ENCODE peak calls at places on chromosome 11, in nine cellular contexts. G, C, O, S, W, R, A, T and D are unnamed samples. For H3K27me3, the result is how much of the 10 kb centered on the place peaks cover.

GRCh38 chr11:10920205-10920604 is 62.4 kb upstream of the ZBED5 start:
- DNase-seq in G (no peak), C (no peak), O (no peak), S (no peak), W (no peak), R (peak), A (no peak), T (peak), D (peak)

GRCh38 chr11:60429272-60429671 is at the start of gene MS4A5:
- DNase-seq in G (no peak), C (no peak), O (no peak), S (no peak), W (no peak), R (no peak), A (no peak), T (no peak), D (no peak)

GRCh38 chr11:107752954-107753822 is 41.3 kb upstream of the SLN start:
- DNase-seq in G (no peak), C (no peak), O (no peak), S (no peak), W (no peak), R (no peak), A (no peak), T (no peak), D (no peak)

GRCh38 chr11:57126766-57127400 is 54.9 kb upstream of the LRRC55 start:
- DNase-seq in G (no peak), C (peak), O (no peak), S (no peak), W (no peak), R (no peak), A (no peak), T (no peak), D (no peak)

GRCh38 chr11:24714601-24715000 is 217.7 kb downstream of the LUZP2 start:
- DNase-seq in G (no peak), C (no peak), O (no peak), S (no peak), W (no peak), R (no peak), A (no peak), T (no peak), D (no peak)

GRCh38 chr11:128297111-128297651 is 290.2 kb downstream of the ETS1 start:
- DNase-seq in G (no peak), C (no peak), O (no peak), S (no peak), W (no peak), R (no peak), A (no peak), T (no peak), D (no peak)

GRCh38 chr11:133548641-133549040 is 16.3 kb upstream of the OPCML start:
- DNase-seq in G (no peak), C (no peak), O (no peak), S (peak), W (no peak), R (no peak), A (no peak), T (no peak), D (no peak)

GRCh38 chr11:10544491-10545470 is 3.8 kb upstream of the RNF141 start:
- DNase-seq in G (no peak), C (no peak), O (no peak), S (no peak), W (no peak), R (no peak), A (no peak), T (no peak), D (no peak)

GRCh38 chr11:83036701-83037100 is 35.0 kb downstream of the RAB30 start:
- DNase-seq in G (no peak), C (no peak), O (no peak), S (no peak), W (no peak), R (no peak), A (no peak), T (no peak), D (no peak)

GRCh38 chr11:4983851-4984250 is 10.8 kb upstream of the OR51L1 start:
- DNase-seq in G (no peak), C (no peak), O (no peak), S (no peak), W (no peak), R (no peak), A (no peak), T (no peak), D (no peak)

GRCh38 chr11:67634366-67635230 is 4.9 kb upstream of the NUDT8 start:
- DNase-seq in G (no peak), C (no peak), O (no peak), S (no peak), W (peak), R (no peak), A (peak), T (no peak), D (no peak)

GRCh38 chr11:107453594-107454286 is 3.9 kb downstream of the CWF19L2 start:
- DNase-seq in G (no peak), C (no peak), O (no peak), S (no peak), W (no peak), R (no peak), A (no peak), T (no peak), D (no peak)

GRCh38 chr11:60193687-60194433 is 11.0 kb upstream of the MS4A6A start:
- DNase-seq in G (peak), C (peak), O (peak), S (no peak), W (no peak), R (peak), A (peak), T (peak), D (peak)

GRCh38 chr11:118415739-118416068 is 14.3 kb downstream of the ATP5MG start:
- DNase-seq in G (peak), C (peak), O (no peak), S (no peak), W (no peak), R (peak), A (peak), T (peak), D (no peak)

GRCh38 chr11:121932646-121933185 is 183.3 kb downstream of the BLID start:
- DNase-seq in G (no peak), C (peak), O (no peak), S (no peak), W (no peak), R (no peak), A (no peak), T (peak), D (no peak)

GRCh38 chr11:57482782-57483569 is 22.6 kb downstream of the RTN4RL2 start:
- DNase-seq in G (peak), C (no peak), O (peak), S (no peak), W (peak), R (no peak), A (no peak), T (peak), D (peak)

DNA sequence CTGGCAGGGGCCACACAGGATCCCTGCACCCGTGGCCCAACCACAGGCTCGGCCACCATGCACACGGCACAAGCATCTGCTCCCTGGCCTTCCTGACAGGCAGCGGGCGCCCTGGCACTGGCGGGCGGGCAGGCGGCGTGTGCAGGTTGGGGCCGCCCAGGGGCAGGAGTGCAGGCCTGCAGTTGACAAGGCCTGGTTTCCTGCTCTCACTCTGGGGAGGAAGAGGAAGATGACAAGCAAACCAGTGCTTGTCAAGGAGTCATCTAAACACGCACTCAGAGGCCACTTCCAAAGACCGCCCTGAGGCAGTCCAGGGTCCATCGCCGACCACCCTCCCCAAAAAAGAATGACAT is 65.4 kb upstream of the LINC01488 start:
- DNase-seq in G (no peak), C (no peak), O (no peak), S (no peak), W (no peak), R (no peak), A (no peak), T (no peak), D (no peak)
- H3K27me3 ChIP-seq in G (under half), C (under half), O (under half), S (under half), W (under half), R (under half), A (under half), T (under half), D (under half)

GRCh38 chr11:69705246-69705856 is 1.5 kb upstream of the FGF19 start:
- DNase-seq in G (no peak), C (no peak), O (no peak), S (no peak), W (no peak), R (no peak), A (no peak), T (no peak), D (no peak)
- H3K27me3 ChIP-seq in G (under half), C (under half), O (under half), S (under half), W (half or more), R (half or more), A (under half), T (half or more), D (under half)

DNA sequence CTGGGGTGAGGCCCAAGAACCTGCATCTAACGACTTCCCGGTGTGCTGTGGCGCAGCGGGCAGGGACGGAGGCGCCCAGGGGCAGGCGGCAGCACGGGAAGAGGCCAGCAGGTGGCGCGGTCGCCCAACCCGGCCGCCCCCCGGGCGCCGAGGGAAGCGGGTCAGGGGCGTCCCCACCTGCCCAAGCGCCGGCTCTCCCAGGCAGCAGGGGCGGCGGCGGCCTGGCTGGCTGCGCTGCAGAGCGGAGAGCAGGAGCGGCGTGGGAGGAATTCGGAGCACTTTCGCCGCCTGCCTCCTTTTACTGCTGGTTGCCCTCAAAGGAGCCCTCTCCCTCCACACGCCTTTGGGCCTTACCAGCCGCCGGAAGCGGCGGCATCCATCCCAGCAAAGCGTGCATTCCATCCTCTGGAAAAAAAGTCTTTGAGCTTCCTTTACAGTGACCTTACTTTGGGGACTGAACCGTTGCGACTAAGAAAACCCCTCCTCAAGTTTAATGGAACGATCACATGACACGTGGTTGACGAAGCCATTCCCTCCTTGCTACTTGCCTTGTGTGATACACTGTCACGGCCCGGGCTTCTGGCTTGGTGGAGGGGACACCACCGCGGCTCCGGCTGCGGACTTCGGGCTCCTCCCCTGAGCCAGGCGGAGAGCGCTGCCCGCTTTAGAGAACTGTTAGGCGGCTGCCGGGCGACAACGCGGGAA is 106.8 kb upstream of the CLMP start:
- DNase-seq in G (peak), C (no peak), O (peak), S (no peak), W (peak), R (peak), A (peak), T (peak), D (peak)
- H3K27me3 ChIP-seq in G (under half), C (under half), O (under half), S (under half), W (under half), R (under half), A (under half), T (under half), D (under half)

DNA sequence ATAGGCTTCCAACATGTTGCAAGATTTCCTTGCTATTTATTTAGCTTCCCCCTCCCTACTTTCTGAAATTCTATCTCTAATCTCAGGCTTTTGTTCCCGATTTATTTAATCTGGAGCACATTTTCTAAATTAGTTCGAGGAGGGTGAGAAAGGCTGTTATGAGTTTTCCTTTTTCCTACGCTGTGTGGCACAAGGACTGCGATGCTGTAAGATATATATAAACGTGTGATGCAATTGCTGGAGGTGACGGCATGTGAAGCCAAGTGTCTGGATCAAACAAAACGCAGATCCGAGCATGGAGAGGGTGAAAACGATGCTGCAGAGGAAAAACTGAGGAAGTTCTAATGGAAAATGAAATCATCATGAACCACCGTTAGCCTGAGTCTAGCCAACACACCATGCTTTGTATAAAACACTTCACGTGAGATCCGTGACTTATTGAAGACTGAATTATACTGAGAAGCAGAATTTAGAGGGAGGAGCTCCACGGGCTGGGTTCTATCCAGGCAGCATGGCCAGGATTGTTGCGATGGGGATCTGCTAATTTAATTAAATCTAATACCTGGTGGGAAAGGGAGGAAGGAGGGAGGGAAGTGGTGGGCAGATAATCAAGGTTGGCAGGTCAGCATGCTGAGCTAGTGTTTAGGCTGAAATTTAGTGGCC is 4.5 kb downstream of the PKNOX2 start:
- DNase-seq in G (no peak), C (no peak), O (no peak), S (no peak), W (no peak), R (no peak), A (no peak), T (no peak), D (no peak)
- H3K27me3 ChIP-seq in G (under half), C (under half), O (half or more), S (under half), W (under half), R (half or more), A (under half), T (under half), D (under half)

DNA sequence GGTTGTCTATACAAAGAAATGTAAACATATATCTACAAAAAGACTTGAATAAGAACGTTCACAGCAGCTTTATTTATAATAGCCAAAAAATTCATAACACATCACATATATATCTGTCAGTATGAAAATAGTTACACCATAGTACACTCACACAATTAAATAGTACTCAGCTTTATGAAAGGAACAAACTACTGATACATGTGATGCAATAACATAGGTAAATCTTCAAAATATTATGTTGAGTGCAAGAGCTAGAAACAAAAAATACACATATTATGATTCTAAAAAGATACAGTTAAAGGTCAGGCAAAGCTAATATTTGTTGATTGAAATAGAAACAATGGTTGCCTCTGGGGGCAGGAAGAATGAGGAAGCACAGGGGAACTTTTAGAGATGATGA is 6.6 kb downstream of the MRGPRX2 start:
- DNase-seq in G (no peak), C (no peak), O (no peak), S (no peak), W (no peak), R (no peak), A (no peak), T (no peak), D (no peak)
- H3K27me3 ChIP-seq in G (under half), C (under half), O (under half), S (under half), W (under half), R (under half), A (under half), T (under half), D (under half)

DNA sequence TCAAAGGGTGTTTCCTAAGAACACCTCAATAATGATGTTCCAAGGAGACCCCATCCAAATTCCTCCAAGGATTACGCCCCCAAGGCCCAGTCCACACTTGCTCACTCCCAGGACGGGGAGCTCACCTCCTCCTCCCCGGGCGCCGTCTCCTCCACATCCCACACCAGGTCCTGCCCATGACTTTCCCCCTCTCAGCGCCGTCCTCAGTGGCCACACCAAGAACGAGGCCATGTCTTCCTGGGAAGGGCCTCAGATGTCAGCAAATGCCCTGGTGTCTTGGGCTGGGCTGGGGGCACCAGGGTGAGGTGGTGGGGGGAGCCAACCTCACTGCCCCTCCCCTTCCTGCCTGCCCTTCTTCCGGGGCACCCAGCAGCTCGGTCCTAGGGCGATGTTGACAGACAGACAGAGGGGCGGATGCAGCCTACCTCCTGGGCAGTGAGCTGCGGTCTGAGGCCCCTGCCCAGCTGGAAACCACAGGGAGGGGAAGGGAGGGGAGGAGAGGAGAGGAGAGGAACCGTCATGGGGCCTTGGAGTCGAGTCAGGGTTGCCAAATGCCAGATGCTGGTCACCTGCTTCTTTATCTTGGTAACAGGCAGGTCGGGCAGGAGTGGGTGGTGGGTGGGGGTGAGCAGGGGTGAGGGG is at the start of the genes C11orf21 and TSPAN32:
- DNase-seq in G (peak), C (no peak), O (peak), S (peak), W (peak), R (peak), A (peak), T (peak), D (peak)
- H3K27me3 ChIP-seq in G (under half), C (under half), O (under half), S (under half), W (under half), R (under half), A (under half), T (under half), D (under half)

DNA sequence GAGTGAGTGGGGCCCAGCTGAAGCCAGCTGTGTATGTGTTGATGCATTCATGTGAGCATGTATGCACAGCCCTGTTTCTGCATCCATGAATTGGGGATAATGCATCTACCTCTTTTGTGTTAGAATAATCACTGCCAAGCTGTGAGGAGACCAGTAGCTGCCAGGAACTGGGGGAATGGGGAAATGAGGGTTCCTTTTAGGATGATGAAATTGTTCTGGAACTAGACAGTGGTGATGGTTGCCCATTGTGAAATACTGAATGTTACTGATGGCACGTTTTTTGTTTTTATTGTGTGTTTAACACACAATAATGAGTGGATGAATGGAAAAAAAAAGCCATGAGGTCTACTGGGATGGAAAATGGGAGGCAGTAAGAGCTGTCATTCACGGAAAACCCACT is 45.3 kb upstream of the WNT11 start:
- DNase-seq in G (no peak), C (no peak), O (no peak), S (no peak), W (no peak), R (no peak), A (no peak), T (peak), D (no peak)
- H3K27me3 ChIP-seq in G (under half), C (under half), O (under half), S (under half), W (under half), R (half or more), A (under half), T (under half), D (under half)

GRCh38 chr11:32437406-32438345 is 2.3 kb upstream of the WT1 start:
- DNase-seq in G (no peak), C (no peak), O (no peak), S (peak), W (no peak), R (no peak), A (no peak), T (no peak), D (no peak)

GRCh38 chr11:32436751-32437405 is 1.5 kb upstream of the WT1 start:
- DNase-seq in G (no peak), C (no peak), O (no peak), S (peak), W (no peak), R (no peak), A (no peak), T (no peak), D (no peak)

GRCh38 chr11:32439488-32440210 is 4.3 kb upstream of the WT1 start:
- DNase-seq in G (no peak), C (no peak), O (no peak), S (no peak), W (no peak), R (no peak), A (no peak), T (no peak), D (no peak)

GRCh38 chr11:32438883-32439487 is 3.6 kb upstream of the WT1 start:
- DNase-seq in G (no peak), C (no peak), O (no peak), S (peak), W (no peak), R (no peak), A (no peak), T (no peak), D (no peak)

GRCh38 chr11:32438346-32438882 is 3.1 kb upstream of the WT1 start:
- DNase-seq in G (no peak), C (no peak), O (no peak), S (no peak), W (no peak), R (no peak), A (no peak), T (no peak), D (no peak)
- H3K27me3 ChIP-seq in G (half or more), C (under half), O (under half), S (under half), W (half or more), R (under half), A (half or more), T (half or more), D (under half)

DNA sequence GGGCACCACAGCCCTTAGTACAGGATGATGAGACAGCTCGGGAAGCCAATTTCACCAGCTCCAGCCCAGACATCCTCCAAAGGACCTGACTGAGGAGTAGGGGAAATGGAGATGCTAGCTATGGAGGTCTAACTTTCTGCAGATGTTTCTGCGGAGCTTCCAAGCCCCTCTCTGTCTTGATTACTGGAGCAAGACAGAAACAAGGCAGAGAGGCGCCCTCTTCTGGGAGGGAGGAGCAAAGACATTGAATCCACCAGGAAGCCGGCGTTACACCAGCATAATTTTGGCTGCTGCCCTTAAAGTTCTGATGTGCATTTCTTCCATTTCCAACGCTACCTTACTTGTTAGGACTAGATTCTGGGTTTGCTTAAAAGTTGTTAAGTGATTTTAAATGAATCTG is 107.3 kb upstream of the HSD17B12 start:
- DNase-seq in G (no peak), C (no peak), O (no peak), S (peak), W (no peak), R (peak), A (no peak), T (no peak), D (no peak)
- H3K27me3 ChIP-seq in G (half or more), C (half or more), O (under half), S (under half), W (half or more), R (under half), A (half or more), T (half or more), D (under half)

GRCh38 chr11:64633555-64634159 is 42.6 kb downstream of the SLC22A12 start:
- DNase-seq in G (no peak), C (no peak), O (no peak), S (no peak), W (no peak), R (no peak), A (no peak), T (no peak), D (no peak)
- H3K27me3 ChIP-seq in G (under half), C (half or more), O (under half), S (under half), W (half or more), R (half or more), A (under half), T (under half), D (under half)